ENCODE peak calls at places on chromosomes 6 and 20, in five cellular contexts. V is NCI-H1105; N is HCT116; F is activated T-helper 9 cell treated with anti-CD3 and anti-CD28 coated beads, Interleukin-2, amount 50 U/mL, for 16 hours; Q is spleen. U is an unnamed sample.

GRCh38 chr6:36129889-36130671 is at the start of gene MAPK13:
- DNase-seq in N (no peak), F (no peak), V (peak), Q (peak), U (peak)

GRCh38 chr6:72616406-72617015 is 5.4 kb upstream of the KCNQ5 start:
- DNase-seq in V (no peak), Q (no peak), N (no peak), F (no peak), U (peak)

GRCh38 chr6:81552644-81553043 is 199.8 kb downstream of the TENT5A start:
- DNase-seq in F (no peak), Q (no peak), N (no peak), V (no peak), U (no peak)

GRCh38 chr20:17688965-17689364 is 6.9 kb upstream of the RRBP1 start:
- DNase-seq in Q (no peak), F (no peak), V (no peak), N (no peak), U (no peak)

GRCh38 chr20:41649489-41649888 is 31.3 kb upstream of the CHD6 start:
- DNase-seq in V (peak), Q (no peak), F (no peak), N (no peak), U (no peak)

GRCh38 chr6:145148392-145149175 is 586.7 kb downstream of the EPM2A start:
- DNase-seq in Q (no peak), N (peak), F (no peak), V (no peak), U (peak)

GRCh38 chr6:77430506-77430905 is 32.8 kb downstream of the HTR1B start:
- DNase-seq in V (no peak), F (no peak), Q (no peak), N (no peak), U (no peak)

GRCh38 chr20:6029538-6029937 is 24.3 kb downstream of the LRRN4 start:
- DNase-seq in N (no peak), Q (no peak), V (no peak), F (no peak), U (peak)

GRCh38 chr20:5073154-5074049 is 46.4 kb downstream of the PCNA start:
- DNase-seq in V (no peak), F (no peak), Q (peak), N (peak), U (no peak)

GRCh38 chr6:112477125-112477524 is 130.0 kb downstream of the RFPL4B start:
- DNase-seq in Q (no peak), F (no peak), N (no peak), V (no peak), U (no peak)

U was measured in HCEC 1CT.